ENCODE peak calls at places on chromosome 13, in four cellular contexts. One of them, this sample, is unnamed.

GRCh38 chr13:112756967-112757758 is 67.3 kb downstream of the ATP11A start:
- DNase-seq in K562: no peak
- DNase-seq in SK-N-SH: no peak
- DNase-seq in H1: no peak
- DNase-seq in this sample: no peak

GRCh38 chr13:94093652-94094310 is 385.7 kb downstream of the DCT start:
- DNase-seq in K562: no peak
- DNase-seq in SK-N-SH: no peak
- DNase-seq in H1: no peak
- DNase-seq in this sample: no peak

GRCh38 chr13:65594255-65594654 is 1635.9 kb downstream of the PCDH9 start:
- DNase-seq in K562: no peak
- DNase-seq in H1: no peak
- DNase-seq in SK-N-SH: peak
- DNase-seq in this sample: no peak

GRCh38 chr13:35978607-35979316 is 152.4 kb downstream of the DCLK1 start:
- DNase-seq in K562: peak
- DNase-seq in H1: no peak
- DNase-seq in SK-N-SH: peak
- DNase-seq in this sample: peak

GRCh38 chr13:89457977-89458376 is 1786.8 kb downstream of the SLITRK5 start:
- DNase-seq in K562: no peak
- DNase-seq in SK-N-SH: no peak
- DNase-seq in H1: no peak
- DNase-seq in this sample: no peak

GRCh38 chr13:40662866-40663265 is 3.6 kb downstream of the FOXO1 start:
- DNase-seq in H1: no peak
- DNase-seq in K562: no peak
- DNase-seq in SK-N-SH: no peak
- DNase-seq in this sample: no peak

GRCh38 chr13:106415427-106415826 is 120.0 kb downstream of the EFNB2 start:
- DNase-seq in SK-N-SH: no peak
- DNase-seq in H1: no peak
- DNase-seq in K562: no peak
- DNase-seq in this sample: no peak

GRCh38 chr13:20350819-20351218 is 118.7 kb upstream of the GJB6 start:
- DNase-seq in H1: no peak
- DNase-seq in K562: no peak
- DNase-seq in SK-N-SH: no peak
- DNase-seq in this sample: no peak

GRCh38 chr13:98503175-98504028 is 73.5 kb downstream of the STK24 start:
- DNase-seq in K562: peak
- DNase-seq in H1: no peak
- DNase-seq in SK-N-SH: no peak
- DNase-seq in this sample: no peak

GRCh38 chr13:86945596-86945995 is 725.6 kb upstream of the SLITRK5 start:
- DNase-seq in H1: no peak
- DNase-seq in SK-N-SH: no peak
- DNase-seq in K562: no peak
- DNase-seq in this sample: no peak

GRCh38 chr13:49320975-49321374 is 73.2 kb downstream of the CDADC1 start:
- DNase-seq in SK-N-SH: no peak
- DNase-seq in H1: no peak
- DNase-seq in K562: no peak
- DNase-seq in this sample: no peak

GRCh38 chr13:78658630-78659449 is at the start of gene OBI1:
- DNase-seq in SK-N-SH: peak
- DNase-seq in H1: no peak
- DNase-seq in K562: peak
- DNase-seq in this sample: peak

GRCh38 chr13:86409466-86410241 is 610.4 kb upstream of the SLITRK6 start:
- DNase-seq in SK-N-SH: no peak
- DNase-seq in H1: no peak
- DNase-seq in K562: no peak
- DNase-seq in this sample: no peak

GRCh38 chr13:51728972-51729371 is 75.0 kb downstream of the DHRS12 start:
- DNase-seq in H1: no peak
- DNase-seq in K562: no peak
- DNase-seq in SK-N-SH: no peak
- DNase-seq in this sample: peak

GRCh38 chr13:106259928-106260327 is 275.5 kb downstream of the EFNB2 start:
- DNase-seq in SK-N-SH: no peak
- DNase-seq in K562: no peak
- DNase-seq in H1: no peak
- DNase-seq in this sample: no peak

GRCh38 chr13:23715092-23715761 is 145.0 kb downstream of the TNFRSF19 start:
- DNase-seq in K562: no peak
- DNase-seq in SK-N-SH: no peak
- DNase-seq in H1: no peak
- DNase-seq in this sample: no peak

GRCh38 chr13:99339736-99340392 is 32.7 kb upstream of the GPR183 start:
- DNase-seq in SK-N-SH: no peak
- DNase-seq in K562: peak
- DNase-seq in H1: no peak
- DNase-seq in this sample: peak

GRCh38 chr13:97434417-97435296 is 688 bp downstream of the RAP2A start:
- DNase-seq in H1: no peak
- DNase-seq in K562: no peak
- DNase-seq in SK-N-SH: peak
- DNase-seq in this sample: no peak

GRCh38 chr13:79519252-79519651 is 38.3 kb downstream of the NDFIP2 start:
- DNase-seq in SK-N-SH: no peak
- DNase-seq in H1: no peak
- DNase-seq in K562: no peak
- DNase-seq in this sample: no peak

GRCh38 chr13:21663197-21663596 is 7.7 kb upstream of the FGF9 start:
- DNase-seq in H1: no peak
- DNase-seq in K562: no peak
- DNase-seq in SK-N-SH: no peak
- DNase-seq in this sample: no peak

GRCh38 chr13:67228031-67228430 is 2.1 kb downstream of the PCDH9 start:
- DNase-seq in H1: no peak
- DNase-seq in K562: no peak
- DNase-seq in SK-N-SH: no peak
- DNase-seq in this sample: no peak

GRCh38 chr13:23856008-23856750 is 33.0 kb downstream of the MIPEP start:
- DNase-seq in K562: no peak
- DNase-seq in H1: no peak
- DNase-seq in SK-N-SH: no peak
- DNase-seq in this sample: no peak

GRCh38 chr13:71851541-71851940 is 15.5 kb downstream of the DACH1 start:
- DNase-seq in SK-N-SH: no peak
- DNase-seq in H1: no peak
- DNase-seq in K562: no peak
- DNase-seq in this sample: no peak

GRCh38 chr13:78660130-78660857 is 1.3 kb upstream of the OBI1 start:
- DNase-seq in SK-N-SH: peak
- DNase-seq in K562: no peak
- DNase-seq in H1: no peak
- DNase-seq in this sample: no peak

GRCh38 chr13:20847298-20847697 is 55.2 kb downstream of the XPO4 start:
- DNase-seq in SK-N-SH: no peak
- DNase-seq in K562: peak
- DNase-seq in H1: no peak
- DNase-seq in this sample: no peak

GRCh38 chr13:113117335-113117872 is 5.2 kb upstream of the F10 start:
- DNase-seq in SK-N-SH: no peak
- DNase-seq in K562: no peak
- DNase-seq in H1: no peak
- DNase-seq in this sample: no peak

GRCh38 chr13:49827336-49827735 is 34.9 kb upstream of the KPNA3 start:
- DNase-seq in SK-N-SH: no peak
- DNase-seq in K562: no peak
- DNase-seq in H1: no peak
- DNase-seq in this sample: no peak

GRCh38 chr13:35699181-35699580 is 222.7 kb upstream of the MAB21L1 start:
- DNase-seq in K562: no peak
- DNase-seq in SK-N-SH: no peak
- DNase-seq in H1: no peak
- DNase-seq in this sample: no peak

GRCh38 chr13:79995334-79995733 is 345.6 kb downstream of the SPRY2 start:
- DNase-seq in SK-N-SH: no peak
- DNase-seq in H1: no peak
- DNase-seq in K562: no peak
- DNase-seq in this sample: no peak

GRCh38 chr13:39682788-39683187 is 27.3 kb downstream of the COG6 start:
- DNase-seq in H1: no peak
- DNase-seq in SK-N-SH: no peak
- DNase-seq in K562: no peak
- DNase-seq in this sample: no peak

GRCh38 chr13:80399340-80400163 is 58.6 kb upstream of the SPRY2 start:
- DNase-seq in H1: no peak
- DNase-seq in SK-N-SH: no peak
- DNase-seq in K562: no peak
- DNase-seq in this sample: peak

GRCh38 chr13:111541345-111541744 is 220.9 kb downstream of the TEX29 start:
- DNase-seq in K562: no peak
- DNase-seq in SK-N-SH: no peak
- DNase-seq in H1: no peak
- DNase-seq in this sample: no peak

GRCh38 chr13:21871919-21872318 is 201.0 kb downstream of the FGF9 start:
- DNase-seq in H1: no peak
- DNase-seq in K562: no peak
- DNase-seq in SK-N-SH: no peak
- DNase-seq in this sample: no peak

GRCh38 chr13:66835040-66835628 is 395.0 kb downstream of the PCDH9 start:
- DNase-seq in SK-N-SH: peak
- DNase-seq in H1: no peak
- DNase-seq in K562: peak
- DNase-seq in this sample: no peak

GRCh38 chr13:30835442-30835841 is 70.6 kb upstream of the MEDAG start:
- DNase-seq in H1: no peak
- DNase-seq in K562: no peak
- DNase-seq in SK-N-SH: no peak
- DNase-seq in this sample: no peak
- TF ChIP-seq GABPA in H1: no peak
- TF ChIP-seq GABPA in K562: no peak
- TF ChIP-seq GABPA in SK-N-SH: no peak
- TF ChIP-seq GABPA in this sample: no peak

GRCh38 chr13:26186141-26186870 is 35.8 kb downstream of the RNF6 start:
- DNase-seq in K562: peak
- DNase-seq in SK-N-SH: peak
- DNase-seq in H1: peak
- DNase-seq in this sample: peak
- TF ChIP-seq GABPA in K562: no peak
- TF ChIP-seq GABPA in SK-N-SH: no peak
- TF ChIP-seq GABPA in H1: no peak
- TF ChIP-seq GABPA in this sample: no peak

DNA sequence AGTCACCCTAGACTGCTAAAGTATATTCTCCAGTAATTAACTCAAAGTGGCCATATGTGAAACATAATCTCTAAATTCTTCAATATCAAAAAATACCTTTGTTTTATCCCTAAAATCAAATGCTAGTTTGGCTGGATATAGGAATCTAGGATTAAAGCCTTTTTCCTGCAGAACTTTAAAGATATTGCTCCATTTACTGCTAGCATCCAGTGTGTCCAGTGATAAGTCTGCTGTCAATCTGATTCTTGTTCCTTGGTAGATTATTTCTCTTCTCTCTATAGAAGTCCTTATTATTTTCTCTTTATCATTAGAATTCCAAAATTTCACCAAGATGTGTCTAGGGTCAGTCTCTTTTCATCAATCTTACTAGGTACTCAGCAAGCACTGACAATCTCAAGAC is 384.6 kb downstream of the FGF14 start:
- DNase-seq in SK-N-SH: no peak
- DNase-seq in H1: no peak
- DNase-seq in K562: no peak
- DNase-seq in this sample: no peak
- TF ChIP-seq GABPA in SK-N-SH: no peak
- TF ChIP-seq GABPA in H1: no peak
- TF ChIP-seq GABPA in K562: no peak
- TF ChIP-seq GABPA in this sample: no peak

GRCh38 chr13:46640843-46641242 is 87.9 kb downstream of the LRCH1 start:
- DNase-seq in SK-N-SH: no peak
- DNase-seq in H1: no peak
- DNase-seq in K562: no peak
- DNase-seq in this sample: peak

GRCh38 chr13:46637213-46637612 is 84.2 kb downstream of the LRCH1 start:
- DNase-seq in H1: no peak
- DNase-seq in SK-N-SH: no peak
- DNase-seq in K562: no peak
- DNase-seq in this sample: no peak

GRCh38 chr13:46638262-46638661 is 85.3 kb downstream of the LRCH1 start:
- DNase-seq in H1: no peak
- DNase-seq in K562: no peak
- DNase-seq in SK-N-SH: peak
- DNase-seq in this sample: no peak

GRCh38 chr13:46641274-46642081 is 88.5 kb downstream of the LRCH1 start:
- DNase-seq in H1: no peak
- DNase-seq in SK-N-SH: no peak
- DNase-seq in K562: no peak
- DNase-seq in this sample: no peak

DNA sequence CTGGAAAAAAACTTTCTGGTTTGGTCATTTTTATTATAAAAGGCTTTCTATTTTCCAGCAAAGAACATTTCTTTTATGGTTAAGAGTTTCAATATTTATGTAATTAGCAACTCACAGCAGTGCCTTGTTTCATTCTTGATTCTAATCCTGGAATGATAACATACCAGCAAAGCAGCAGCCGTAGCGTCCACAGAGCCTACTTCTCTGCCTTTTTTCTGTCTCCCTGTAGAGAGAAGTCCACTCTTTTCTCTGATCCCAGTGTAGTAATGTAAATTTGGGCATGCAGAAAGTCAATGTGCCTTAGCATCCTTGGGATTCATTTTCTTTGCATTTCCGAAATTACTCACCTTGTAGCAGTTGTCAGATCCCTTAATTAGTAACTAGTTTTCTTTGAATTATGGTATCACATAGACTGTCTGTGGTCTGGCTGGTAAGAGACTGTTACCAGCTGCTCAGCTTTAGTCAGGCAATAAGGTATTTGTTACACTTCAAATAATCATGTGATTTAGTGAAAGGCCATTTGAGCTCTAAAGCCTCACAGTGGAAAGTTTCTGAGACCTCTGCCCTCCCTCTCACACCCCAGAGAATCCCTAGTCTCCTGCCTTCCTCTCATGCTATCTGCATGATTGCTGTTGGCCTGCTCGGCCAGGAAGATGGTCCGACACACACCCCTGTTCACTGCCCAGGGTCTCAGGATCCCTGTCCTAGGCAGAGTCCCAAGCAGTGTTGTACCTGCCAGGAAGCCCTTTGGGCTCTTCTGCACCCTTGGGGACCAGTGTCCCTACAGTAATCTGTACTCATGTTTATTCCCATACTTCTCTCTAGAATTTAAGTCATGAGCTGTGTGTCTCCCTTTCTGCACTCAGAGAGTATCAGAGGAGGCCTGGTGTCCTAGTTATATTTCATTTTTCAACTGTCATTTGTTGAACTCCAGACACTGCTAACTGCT is 86.3 kb downstream of the LRCH1 start:
- DNase-seq in SK-N-SH: no peak
- DNase-seq in K562: no peak
- DNase-seq in H1: no peak
- DNase-seq in this sample: no peak
- TF ChIP-seq GABPA in SK-N-SH: no peak
- TF ChIP-seq GABPA in K562: no peak
- TF ChIP-seq GABPA in H1: no peak
- TF ChIP-seq GABPA in this sample: no peak